ENCODE peak calls at places on chromosomes 6 and 20, in six cellular contexts. One of them, this sample, is unnamed.

GRCh38 chr6:136816716-136817115 is 5.7 kb upstream of the PEX7 start:
- DNase-seq in fibroblast of lung: no peak
- DNase-seq in ureter: no peak
- DNase-seq in H9: no peak
- DNase-seq in GM06990: no peak
- DNase-seq in AG20443: no peak
- DNase-seq in this sample: no peak

GRCh38 chr6:69867075-69867911 is 937 bp downstream of the COL19A1 start:
- DNase-seq in AG20443: peak
- DNase-seq in H9: peak
- DNase-seq in ureter: peak
- DNase-seq in fibroblast of lung: peak
- DNase-seq in GM06990: peak
- DNase-seq in this sample: peak

GRCh38 chr6:28648878-28649375 is 123.2 kb downstream of the GPX5 start:
- DNase-seq in H9: no peak
- DNase-seq in ureter: no peak
- DNase-seq in GM06990: no peak
- DNase-seq in AG20443: peak
- DNase-seq in fibroblast of lung: no peak
- DNase-seq in this sample: no peak

GRCh38 chr6:170434114-170434820 is 118.8 kb downstream of the PSMB1 start:
- DNase-seq in GM06990: no peak
- DNase-seq in ureter: no peak
- DNase-seq in H9: no peak
- DNase-seq in fibroblast of lung: no peak
- DNase-seq in AG20443: no peak
- DNase-seq in this sample: no peak

GRCh38 chr6:77425676-77426075 is 37.6 kb downstream of the HTR1B start:
- DNase-seq in AG20443: no peak
- DNase-seq in H9: no peak
- DNase-seq in GM06990: no peak
- DNase-seq in fibroblast of lung: peak
- DNase-seq in ureter: no peak
- DNase-seq in this sample: no peak

GRCh38 chr6:78808356-78808891 is 58.9 kb upstream of the IRAK1BP1 start:
- DNase-seq in AG20443: no peak
- DNase-seq in ureter: no peak
- DNase-seq in fibroblast of lung: no peak
- DNase-seq in H9: no peak
- DNase-seq in GM06990: no peak
- DNase-seq in this sample: no peak

GRCh38 chr20:4449977-4450715 is 271.6 kb upstream of the PRND start:
- DNase-seq in AG20443: no peak
- DNase-seq in GM06990: no peak
- DNase-seq in H9: no peak
- DNase-seq in fibroblast of lung: peak
- DNase-seq in ureter: no peak
- DNase-seq in this sample: peak

GRCh38 chr6:31400467-31401289 is 2.7 kb upstream of the MICA start:
- DNase-seq in ureter: peak
- DNase-seq in H9: peak
- DNase-seq in fibroblast of lung: peak
- DNase-seq in AG20443: peak
- DNase-seq in GM06990: peak
- DNase-seq in this sample: peak

GRCh38 chr6:47094351-47094925 is 52.3 kb upstream of the ADGRF1 start:
- DNase-seq in ureter: peak
- DNase-seq in GM06990: no peak
- DNase-seq in fibroblast of lung: no peak
- DNase-seq in H9: no peak
- DNase-seq in AG20443: no peak
- DNase-seq in this sample: peak

GRCh38 chr6:159451051-159451450 is 242.0 kb downstream of the SOD2 start:
- DNase-seq in H9: no peak
- DNase-seq in GM06990: no peak
- DNase-seq in fibroblast of lung: peak
- DNase-seq in ureter: no peak
- DNase-seq in AG20443: no peak
- DNase-seq in this sample: no peak

GRCh38 chr20:23946206-23946605 is 42.4 kb downstream of the GGTLC1 start:
- DNase-seq in H9: no peak
- DNase-seq in ureter: no peak
- DNase-seq in AG20443: no peak
- DNase-seq in GM06990: no peak
- DNase-seq in fibroblast of lung: no peak
- DNase-seq in this sample: no peak

This sample was measured in LoVo.